ENCODE peak calls at places on chromosomes 1 and 21, in four cellular contexts. R is tibial artery, D is cardiac muscle cell, O is colonic mucosa. Z is an unnamed sample. For H3K4me1 and H3K27me3, the result is how much of the 10 kb centered on the place peaks cover.

GRCh38 chr1:77143529-77144121 is 75.6 kb downstream of the PIGK start:
- DNase-seq in O (no peak), D (peak), R (no peak), Z (no peak)

GRCh38 chr21:39094847-39095525 is 88.3 kb downstream of the PSMG1 start:
- DNase-seq in R (peak), O (no peak), D (peak), Z (no peak)

GRCh38 chr1:16076003-16076870 is 2.8 kb upstream of the FAM131C start:
- DNase-seq in D (peak), O (no peak), R (peak), Z (no peak)

GRCh38 chr1:178371236-178371635 is 125.5 kb downstream of the CLEC20A start:
- DNase-seq in R (no peak), O (no peak), D (peak), Z (no peak)

GRCh38 chr1:115193026-115193425 is 103.7 kb upstream of the TSPAN2 start:
- DNase-seq in O (no peak), D (no peak), R (no peak), Z (no peak)

GRCh38 chr1:160646711-160647328 is at the start of gene SLAMF1:
- DNase-seq in D (no peak), O (no peak), R (no peak), Z (peak)

GRCh38 chr1:208178091-208178529 is 66.1 kb downstream of the PLXNA2 start:
- DNase-seq in R (peak), O (peak), D (no peak), Z (no peak)

GRCh38 chr1:198829948-198830347 is 191.1 kb downstream of the PTPRC start:
- DNase-seq in R (no peak), O (no peak), D (peak), Z (no peak)

GRCh38 chr1:81838600-81839218 is 38.0 kb downstream of the ADGRL2 start:
- DNase-seq in D (no peak), O (no peak), R (no peak), Z (no peak)

GRCh38 chr1:32703479-32704291 is 1.1 kb upstream of the SYNC start:
- DNase-seq in O (no peak), D (peak), R (peak), Z (no peak)

GRCh38 chr1:22117851-22118250 is 25.0 kb downstream of the WNT4 start:
- DNase-seq in O (no peak), D (peak), R (no peak), Z (no peak)

GRCh38 chr1:67336783-67337182 is 29.1 kb downstream of the IL12RB2 start:
- DNase-seq in O (no peak), R (no peak), D (no peak), Z (peak)

GRCh38 chr1:64616039-64616438 is 128.8 kb upstream of the RAVER2 start:
- DNase-seq in D (no peak), R (no peak), O (no peak), Z (no peak)

GRCh38 chr1:232793944-232794343 is 11.3 kb upstream of the MAP10 start:
- DNase-seq in R (no peak), D (peak), O (peak), Z (peak)

GRCh38 chr21:42562816-42563215 is 49.2 kb downstream of the SLC37A1 start:
- DNase-seq in R (peak), D (no peak), O (no peak), Z (peak)

GRCh38 chr1:153763365-153764225 is 11.6 kb upstream of the SLC27A3 start:
- DNase-seq in O (no peak), D (peak), R (no peak), Z (no peak)

GRCh38 chr1:173414136-173414535 is 63.0 kb upstream of the PRDX6 start:
- DNase-seq in R (no peak), O (no peak), D (no peak), Z (peak)

GRCh38 chr1:18649713-18650370 is 19.2 kb downstream of the PAX7 start:
- DNase-seq in O (no peak), R (no peak), D (peak), Z (no peak)

GRCh38 chr1:110084226-110085078 is 14.0 kb upstream of the ALX3 start:
- DNase-seq in O (peak), R (peak), D (peak), Z (peak)

GRCh38 chr1:33872681-33873080 is 8.8 kb downstream of the HMGB4 start:
- DNase-seq in R (no peak), D (no peak), O (no peak), Z (no peak)

GRCh38 chr21:26405071-26405470 is 168.0 kb downstream of the CYYR1 start:
- DNase-seq in D (peak), O (no peak), R (no peak), Z (no peak)

GRCh38 chr1:227938276-227938675 is 9.5 kb downstream of the WNT9A start:
- DNase-seq in O (no peak), D (no peak), R (peak), Z (no peak)

GRCh38 chr1:41621791-41622190 is 137.3 kb upstream of the EDN2 start:
- DNase-seq in D (no peak), O (no peak), R (peak), Z (no peak)

GRCh38 chr1:212797681-212798080 is 6.0 kb downstream of the TATDN3 start:
- DNase-seq in R (no peak), D (peak), O (no peak), Z (no peak)

GRCh38 chr1:72207059-72207458 is 75.3 kb downstream of the NEGR1 start:
- DNase-seq in O (no peak), R (no peak), D (no peak), Z (no peak)

GRCh38 chr21:44532165-44532564 is 7.8 kb downstream of the KRTAP10-1 start:
- DNase-seq in D (no peak), R (no peak), O (no peak), Z (no peak)

GRCh38 chr21:35982717-35983116 is 77.6 kb downstream of the SETD4 start:
- DNase-seq in R (no peak), D (no peak), O (no peak), Z (no peak)

GRCh38 chr1:229768232-229768631 is 142.2 kb downstream of the URB2 start:
- DNase-seq in R (no peak), O (no peak), D (no peak), Z (no peak)

GRCh38 chr1:205950280-205950679 is 7.0 kb upstream of the SLC26A9 start:
- DNase-seq in O (no peak), D (peak), R (peak), Z (no peak)

GRCh38 chr1:152457561-152457960 is 43.5 kb upstream of the CRNN start:
- DNase-seq in O (no peak), D (no peak), R (no peak), Z (no peak)

GRCh38 chr1:179143332-179143731 is 61.5 kb downstream of the TOR3A start:
- DNase-seq in R (no peak), O (no peak), D (peak), Z (no peak)

GRCh38 chr1:225990705-225991464 is 8.3 kb downstream of the SDE2 start:
- DNase-seq in R (no peak), O (no peak), D (no peak), Z (no peak)

GRCh38 chr21:34029724-34030528 is 43.5 kb upstream of the MRPS6 start:
- DNase-seq in R (no peak), O (peak), D (peak), Z (peak)

DNA sequence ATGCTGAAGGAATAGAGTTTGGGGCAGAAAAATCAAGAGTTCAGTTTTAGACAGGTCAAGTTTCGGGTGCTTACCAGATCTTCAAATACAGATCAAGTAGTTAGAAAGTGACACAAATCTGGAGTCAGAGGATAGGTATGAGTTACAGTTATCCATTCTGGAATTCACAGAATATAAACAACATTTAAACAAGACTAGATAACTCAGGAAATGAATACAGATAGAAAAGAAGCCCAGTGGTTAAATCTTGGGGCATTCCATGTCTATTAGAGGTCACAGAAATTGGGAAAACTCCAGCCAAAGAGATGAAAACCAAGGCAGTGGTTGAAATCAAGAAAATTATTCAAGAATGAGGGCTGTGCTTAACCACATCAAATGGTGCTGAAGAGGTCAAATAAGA is 187.0 kb upstream of the HP1BP3 start:
- DNase-seq in O (no peak), R (no peak), D (no peak), Z (no peak)
- H3K4me3 ChIP-seq in O (no peak), R (no peak), D (no peak), Z (no peak)

DNA sequence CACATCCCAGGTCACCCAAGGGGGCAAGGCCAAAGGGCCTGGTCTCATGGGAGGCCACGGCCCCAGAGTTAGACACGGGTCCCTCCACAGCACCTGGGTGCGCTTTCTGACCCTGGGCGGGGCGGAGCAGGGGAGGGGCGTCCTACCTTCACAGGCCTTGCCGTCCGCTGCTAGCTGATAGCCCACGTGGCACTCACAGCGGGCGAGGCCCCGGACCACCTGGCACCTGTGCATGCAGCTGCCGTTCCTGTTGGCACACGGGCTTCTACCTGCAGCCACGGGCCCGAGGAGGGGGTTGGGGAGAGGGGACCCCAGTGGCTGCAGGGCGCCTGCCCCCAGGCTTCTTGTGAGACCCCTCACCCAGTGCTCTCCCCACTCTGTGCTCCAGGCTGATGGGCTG is 59.9 kb downstream of the ARHGEF16 start:
- DNase-seq in O (no peak), D (no peak), R (no peak), Z (no peak)
- H3K4me1 ChIP-seq in O (under half), D (under half), R (under half), Z (under half)

GRCh38 chr21:32411366-32412161 is 942 bp upstream of the EVA1C start:
- DNase-seq in R (peak), O (peak), D (peak), Z (peak)

GRCh38 chr21:32413697-32414578 is 1.4 kb downstream of the EVA1C start:
- DNase-seq in D (peak), O (peak), R (no peak), Z (no peak)

GRCh38 chr21:32414579-32415358 is 2.3 kb downstream of the EVA1C start:
- DNase-seq in D (peak), O (no peak), R (no peak), Z (no peak)

GRCh38 chr21:32412162-32412997 is at the start of gene EVA1C:
- DNase-seq in D (peak), O (peak), R (peak), Z (peak)

GRCh38 chr21:32412998-32413504 is 545 bp downstream of the EVA1C start:
- DNase-seq in D (peak), R (peak), O (peak), Z (peak)
- H3K27me3 ChIP-seq in D (half or more), R (under half), O (under half), Z (under half)

GRCh38 chr1:155011004-155011416 is 8.4 kb downstream of the ZBTB7B start:
- DNase-seq in D (no peak), O (no peak), R (peak), Z (peak)

GRCh38 chr1:155010211-155010918 is 7.8 kb downstream of the ZBTB7B start:
- DNase-seq in D (no peak), O (peak), R (no peak), Z (peak)

GRCh38 chr1:155009742-155010141 is 7.1 kb downstream of the ZBTB7B start:
- DNase-seq in D (no peak), O (no peak), R (no peak), Z (no peak)

GRCh38 chr1:155008015-155008941 is 5.7 kb downstream of the ZBTB7B start:
- DNase-seq in O (peak), D (no peak), R (no peak), Z (peak)

GRCh38 chr1:155009221-155009711 is 6.7 kb downstream of the ZBTB7B start:
- DNase-seq in R (no peak), D (no peak), O (no peak), Z (no peak)
- H3K4me3 ChIP-seq in R (no peak), D (no peak), O (peak), Z (peak)

GRCh38 chr1:31598980-31599379 is 18.5 kb upstream of the HCRTR1 start:
- DNase-seq in D (no peak), R (no peak), O (no peak), Z (no peak)
- H3K4me1 ChIP-seq in D (under half), R (under half), O (under half), Z (under half)

DNA sequence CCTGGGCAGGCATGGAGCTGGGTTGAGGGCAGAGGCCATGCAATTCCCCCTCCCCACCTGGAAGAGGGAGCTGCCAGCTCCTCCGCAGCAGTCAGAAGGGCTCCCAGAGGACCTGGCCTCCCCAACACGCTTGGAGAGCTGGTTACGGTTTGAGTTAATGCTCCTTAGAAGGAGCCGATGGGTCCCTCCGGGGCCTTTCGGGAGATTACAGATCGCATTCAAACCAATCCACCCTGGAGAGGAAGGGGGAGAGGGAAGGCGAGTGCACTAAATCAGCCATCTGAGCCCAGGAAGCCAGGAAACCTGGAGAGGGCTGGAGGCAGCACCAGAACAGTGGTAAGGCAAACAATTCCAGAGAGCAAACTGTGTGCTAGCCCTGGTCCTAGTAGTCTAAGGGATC is 106.3 kb upstream of the CSF3R start:
- DNase-seq in R (no peak), O (no peak), D (no peak), Z (no peak)
- H3K27me3 ChIP-seq in R (half or more), O (under half), D (under half), Z (under half)

GRCh38 chr21:15731243-15731613 is 1.4 kb downstream of the USP25 start:
- DNase-seq in D (no peak), R (no peak), O (no peak), Z (no peak)

GRCh38 chr21:15732996-15733329 is 3.2 kb downstream of the USP25 start:
- DNase-seq in D (no peak), O (no peak), R (no peak), Z (no peak)

GRCh38 chr21:15732290-15732995 is 2.7 kb downstream of the USP25 start:
- DNase-seq in O (no peak), D (peak), R (no peak), Z (no peak)

GRCh38 chr21:15730484-15731242 is 881 bp downstream of the USP25 start:
- DNase-seq in D (no peak), R (no peak), O (peak), Z (no peak)

DNA sequence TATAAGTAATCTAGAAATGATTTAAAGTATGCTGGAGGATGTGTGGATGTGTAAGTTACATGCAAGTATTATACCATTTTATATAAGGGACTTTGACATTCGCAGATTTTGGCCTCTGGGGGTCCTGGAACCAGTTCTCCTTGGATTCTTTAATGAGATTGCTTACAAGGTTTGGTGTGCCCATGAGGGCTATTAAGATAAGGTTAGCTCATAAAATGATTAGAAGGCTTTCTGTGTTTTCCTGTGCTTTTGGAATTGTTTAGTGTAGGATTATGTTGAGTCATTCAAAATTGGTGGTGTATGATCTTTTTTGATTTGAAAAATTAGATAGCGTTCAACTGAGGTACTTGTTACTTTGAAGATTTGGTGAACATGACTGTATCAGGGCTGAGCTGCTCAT is 5.6 kb downstream of the USP25 start:
- DNase-seq in R (no peak), O (no peak), D (no peak), Z (no peak)
- H3K4me3 ChIP-seq in R (no peak), O (no peak), D (no peak), Z (no peak)

GRCh38 chr1:175448467-175448866 is 255.9 kb upstream of the KIAA0040 start:
- DNase-seq in O (no peak), D (no peak), R (no peak), Z (no peak)
- H3K4me1 ChIP-seq in O (under half), D (under half), R (under half), Z (under half)

DNA sequence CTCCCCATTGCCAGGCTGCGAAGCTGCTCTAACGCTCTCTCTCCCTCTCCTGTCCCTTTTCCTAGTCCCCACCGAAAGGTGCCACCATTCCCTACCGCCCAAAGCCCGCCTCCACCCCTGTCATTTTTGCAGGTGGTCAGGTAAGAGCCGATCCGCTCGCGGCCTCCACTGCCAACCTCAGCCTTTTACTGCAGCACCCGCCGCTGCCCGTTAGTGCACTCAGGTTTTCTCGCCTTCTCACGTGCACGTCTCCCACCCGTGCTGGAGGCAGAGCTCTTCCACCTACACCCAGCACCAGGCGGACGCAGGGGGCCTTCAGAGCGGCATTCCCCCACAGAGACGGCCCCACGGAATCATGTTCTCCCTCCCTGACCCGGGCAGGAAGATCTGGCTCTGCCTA is 67.7 kb upstream of the COL6A1 start:
- DNase-seq in O (no peak), D (no peak), R (no peak), Z (no peak)
- H3K27me3 ChIP-seq in O (under half), D (under half), R (under half), Z (under half)

GRCh38 chr1:94803517-94804441 is 16.4 kb upstream of the SLC44A3 start:
- DNase-seq in D (peak), O (peak), R (no peak), Z (no peak)
- H3K4me3 ChIP-seq in D (no peak), O (no peak), R (no peak), Z (no peak)